ENCODE peak calls at places on chromosomes 16 and 17, in seven cellular contexts. V is uterus, N is body of pancreas, W is upper lobe of left lung, K is A549, Z is tibial nerve, G is Peyer's patch. P is an unnamed sample.

GRCh38 chr16:56892705-56893104 is 27.7 kb downstream of the SLC12A3 start:
- DNase-seq in W (peak), G (no peak), Z (no peak), N (no peak), V (no peak), K (no peak), P (no peak)

GRCh38 chr17:7673239-7673638 is 14.1 kb downstream of the TP53 start:
- DNase-seq in N (peak), Z (no peak), V (no peak), K (peak), W (no peak), G (peak), P (no peak)

GRCh38 chr16:3874794-3875692 is 5.5 kb downstream of the CREBBP start:
- DNase-seq in V (no peak), W (no peak), K (no peak), Z (no peak), G (no peak), N (no peak), P (no peak)

GRCh38 chr17:885971-886571 is 93.5 kb downstream of the NXN start:
- DNase-seq in K (no peak), W (peak), V (peak), G (peak), Z (peak), N (peak), P (peak)

GRCh38 chr16:50859628-50860360 is 117.9 kb downstream of the CYLD start:
- DNase-seq in K (no peak), G (peak), Z (no peak), W (peak), V (no peak), N (no peak), P (peak)

GRCh38 chr16:17474572-17474971 is 3.8 kb upstream of the XYLT1 start:
- DNase-seq in K (no peak), Z (no peak), G (no peak), W (no peak), N (no peak), V (no peak), P (peak)

GRCh38 chr17:51653902-51654301 is 393.6 kb downstream of the UTP18 start:
- DNase-seq in W (no peak), Z (no peak), K (peak), V (no peak), N (no peak), G (no peak), P (no peak)

GRCh38 chr17:18947866-18948265 is 4.1 kb upstream of the SLC5A10 start:
- DNase-seq in V (no peak), K (no peak), W (no peak), Z (no peak), G (no peak), N (no peak), P (no peak)

GRCh38 chr16:9787717-9788116 is 394.5 kb downstream of the GRIN2A start:
- DNase-seq in V (no peak), N (no peak), K (peak), G (no peak), W (no peak), Z (no peak), P (no peak)

GRCh38 chr16:2715519-2715918 is 4.5 kb downstream of the PRSS27 start:
- DNase-seq in W (peak), Z (peak), N (peak), K (no peak), V (no peak), G (peak), P (no peak)

GRCh38 chr17:81512984-81513668 is 527 bp upstream of the ACTG1 start:
- DNase-seq in W (peak), G (peak), Z (peak), K (peak), V (peak), N (peak), P (peak)

GRCh38 chr16:63720848-63721247 is 1401.0 kb downstream of the CDH11 start:
- DNase-seq in Z (no peak), N (no peak), K (no peak), W (no peak), V (no peak), G (no peak), P (no peak)

GRCh38 chr16:81291117-81291516 is 23.6 kb upstream of the GAN start:
- DNase-seq in W (no peak), V (no peak), N (no peak), Z (no peak), G (no peak), K (no peak), P (no peak)

GRCh38 chr16:81293909-81294802 is 20.6 kb upstream of the GAN start:
- DNase-seq in Z (no peak), V (no peak), K (no peak), W (no peak), N (no peak), G (peak), P (no peak)

GRCh38 chr16:81296631-81297030 is 18.1 kb upstream of the GAN start:
- DNase-seq in N (no peak), G (no peak), Z (no peak), V (no peak), W (no peak), K (no peak), P (peak)

DNA sequence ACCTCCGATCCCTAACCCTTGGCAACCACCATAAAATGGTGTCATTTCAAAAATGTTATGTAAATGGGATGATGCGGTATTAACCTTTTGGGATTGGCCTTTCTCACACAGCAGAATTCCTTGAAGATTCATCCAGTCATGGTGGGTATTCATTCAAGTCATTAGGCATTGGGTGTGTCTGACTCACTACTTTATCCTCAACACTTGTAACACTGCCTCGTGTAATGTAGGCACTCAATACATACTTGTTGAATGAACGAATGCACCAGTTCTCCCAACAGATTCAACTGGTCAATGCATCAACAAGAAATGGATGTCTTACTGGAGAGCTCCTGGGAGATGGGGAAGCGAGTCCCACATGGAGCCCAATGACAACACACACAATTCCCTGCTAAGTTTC is 21.8 kb upstream of the GAN start:
- DNase-seq in N (no peak), V (no peak), G (no peak), W (no peak), Z (no peak), K (no peak), P (no peak)
- TF ChIP-seq POLR2A in N (no peak), V (no peak), G (no peak), W (no peak), Z (no peak), K (no peak), P (no peak)

GRCh38 chr17:82881292-82881823 is 41.5 kb upstream of the ZNF750 start:
- DNase-seq in K (no peak), V (no peak), N (no peak), Z (no peak), W (peak), G (no peak), P (no peak)
- TF ChIP-seq POLR2A in K (no peak), V (no peak), N (no peak), Z (no peak), W (no peak), G (no peak), P (no peak)

GRCh38 chr16:28877642-28877975 is 679 bp upstream of the ATP2A1 start:
- DNase-seq in W (no peak), K (no peak), Z (no peak), N (no peak), G (no peak), V (no peak), P (no peak)
- TF ChIP-seq POLR2A in W (no peak), K (no peak), Z (no peak), N (no peak), G (no peak), V (no peak), P (no peak)

DNA sequence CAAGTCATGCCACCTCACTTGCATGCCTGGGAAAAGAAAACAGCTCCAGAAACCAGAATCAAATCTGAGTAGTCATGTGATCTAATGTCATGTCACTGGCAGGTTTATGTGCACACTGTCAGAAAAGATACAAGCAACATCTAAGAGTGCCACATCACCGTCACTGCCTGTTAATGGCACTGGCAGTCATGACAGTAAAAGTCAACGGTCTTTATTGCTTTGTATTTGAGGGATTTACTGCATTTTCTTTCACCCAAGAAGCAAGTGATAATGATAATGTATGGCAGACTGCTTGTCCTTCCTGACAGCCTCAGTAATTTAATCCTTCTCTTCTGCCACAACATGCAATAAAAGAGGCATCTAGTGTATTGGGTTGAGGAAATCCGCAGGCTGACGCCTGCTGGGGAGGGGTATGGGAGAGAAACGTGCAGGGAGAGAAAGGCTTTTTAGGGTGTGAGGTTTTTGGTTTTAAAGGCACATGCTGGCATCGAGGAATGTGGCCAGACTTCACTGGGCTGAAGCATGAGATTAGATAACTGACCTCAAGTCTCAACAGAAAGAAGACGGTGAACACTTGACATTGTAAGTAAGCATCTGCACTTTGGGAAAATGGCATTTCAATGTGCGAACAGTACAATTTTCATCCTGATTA is 92.4 kb downstream of the RPGRIP1L start:
- DNase-seq in W (no peak), N (no peak), K (no peak), Z (no peak), G (no peak), V (no peak), P (no peak)
- TF ChIP-seq POLR2A in W (no peak), N (no peak), K (no peak), Z (no peak), G (no peak), V (no peak), P (no peak)

P was measured in lower leg skin.